ENCODE peak calls at places on chromosomes 2 and 18, in ten cellular contexts. D is mammary epithelial cell, L is adrenal gland, Y is transverse colon, T is neural crest cell, G is Peyer's patch, Z is AG04449, N is stomach, S is colonic mucosa, V is cardiac muscle cell. K is an unnamed sample.

GRCh38 chr2:45776160-45776955 is 124.9 kb downstream of the PRKCE start:
- DNase-seq in Y (no peak), L (no peak), G (no peak), Z (no peak), T (no peak), N (no peak), V (no peak), D (no peak), S (no peak), K (peak)

GRCh38 chr18:74806073-74806472 is 208.4 kb downstream of the ZNF407 start:
- DNase-seq in G (peak), S (peak), V (peak), T (no peak), L (no peak), D (peak), Z (no peak), Y (peak), N (peak), K (no peak)

GRCh38 chr2:88748005-88748404 is 56.5 kb downstream of the RPIA start:
- DNase-seq in Y (peak), V (no peak), L (no peak), N (no peak), S (peak), D (no peak), Z (no peak), T (no peak), G (no peak), K (no peak)

GRCh38 chr18:77138270-77138669 is 5.7 kb upstream of the MBP start:
- DNase-seq in N (peak), D (no peak), Y (no peak), Z (no peak), V (no peak), T (no peak), S (no peak), L (no peak), G (no peak), K (no peak)

GRCh38 chr2:176584333-176584732 is 315.1 kb downstream of the MTX2 start:
- DNase-seq in Z (no peak), D (peak), Y (no peak), N (no peak), T (no peak), V (no peak), G (no peak), L (no peak), S (peak), K (peak)

GRCh38 chr2:227576110-227576509 is 22.6 kb upstream of the SCYGR2 start:
- DNase-seq in Y (no peak), D (no peak), N (no peak), G (no peak), Z (no peak), S (no peak), T (no peak), L (no peak), V (no peak), K (no peak)

GRCh38 chr2:225317191-225317590 is 82.3 kb upstream of the NYAP2 start:
- DNase-seq in D (no peak), Y (no peak), V (no peak), S (no peak), G (no peak), L (no peak), T (no peak), N (no peak), Z (no peak), K (no peak)

GRCh38 chr2:238754259-238754658 is 93.6 kb upstream of the TWIST2 start:
- DNase-seq in N (no peak), L (no peak), T (no peak), Y (no peak), S (no peak), G (no peak), D (no peak), V (no peak), Z (no peak), K (peak)

GRCh38 chr2:180876506-180876905 is 103.9 kb upstream of the UBE2E3 start:
- DNase-seq in V (no peak), Z (no peak), S (no peak), Y (no peak), L (no peak), T (no peak), N (no peak), D (no peak), G (no peak), K (no peak)

GRCh38 chr2:70696142-70696541 is 71.9 kb downstream of the ADD2 start:
- DNase-seq in Y (no peak), L (no peak), T (no peak), S (no peak), D (no peak), G (no peak), V (no peak), Z (no peak), N (no peak), K (no peak)

GRCh38 chr18:55110436-55110835 is 151.2 kb upstream of the CCDC68 start:
- DNase-seq in Z (no peak), D (no peak), L (peak), S (no peak), T (no peak), Y (no peak), N (no peak), G (no peak), V (no peak), K (no peak)

GRCh38 chr2:222703866-222704265 is 32.4 kb downstream of the MOGAT1 start:
- DNase-seq in D (no peak), G (no peak), V (no peak), Y (no peak), L (no peak), T (no peak), N (no peak), Z (no peak), S (no peak), K (peak)

GRCh38 chr2:160238392-160238791 is 38.3 kb upstream of the ITGB6 start:
- DNase-seq in T (no peak), D (peak), G (no peak), N (no peak), Y (no peak), V (no peak), Z (no peak), S (no peak), L (no peak), K (no peak)

GRCh38 chr2:26978061-26978596 is 7.7 kb downstream of the MAPRE3 start:
- DNase-seq in D (peak), V (peak), L (no peak), S (peak), Y (peak), Z (no peak), T (no peak), G (peak), N (peak), K (no peak)

GRCh38 chr2:42051168-42052125 is 3.6 kb downstream of the PKDCC start:
- DNase-seq in G (no peak), L (no peak), V (no peak), Z (no peak), S (peak), N (no peak), D (no peak), Y (no peak), T (no peak), K (no peak)

DNA sequence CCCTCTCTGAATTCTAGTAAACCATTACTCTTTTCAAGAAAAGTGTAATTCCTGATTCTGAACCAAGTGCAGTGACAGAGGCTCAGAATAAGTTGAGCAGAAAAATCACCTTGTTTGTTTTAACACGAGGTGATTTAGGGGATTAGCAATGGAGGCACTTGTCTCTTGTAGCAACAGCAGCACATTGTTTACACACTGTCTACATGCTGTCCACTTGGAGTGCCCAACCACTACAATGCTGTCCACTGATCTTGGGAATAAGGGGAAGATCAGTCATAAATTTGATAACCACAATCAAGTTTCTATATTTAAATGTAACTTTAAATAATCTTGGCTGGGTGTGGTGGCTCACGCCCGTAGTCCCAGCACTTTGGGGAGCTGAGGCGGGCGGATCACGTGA is 13.9 kb upstream of the RMND5A start:
- DNase-seq in V (no peak), L (no peak), D (no peak), Y (no peak), G (no peak), T (no peak), N (no peak), S (no peak), Z (no peak), K (no peak)
- TF ChIP-seq CTCF in V (no peak), L (no peak), D (no peak), Y (no peak), G (no peak), T (no peak), N (no peak), S (no peak), Z (no peak), K (no peak)

DNA sequence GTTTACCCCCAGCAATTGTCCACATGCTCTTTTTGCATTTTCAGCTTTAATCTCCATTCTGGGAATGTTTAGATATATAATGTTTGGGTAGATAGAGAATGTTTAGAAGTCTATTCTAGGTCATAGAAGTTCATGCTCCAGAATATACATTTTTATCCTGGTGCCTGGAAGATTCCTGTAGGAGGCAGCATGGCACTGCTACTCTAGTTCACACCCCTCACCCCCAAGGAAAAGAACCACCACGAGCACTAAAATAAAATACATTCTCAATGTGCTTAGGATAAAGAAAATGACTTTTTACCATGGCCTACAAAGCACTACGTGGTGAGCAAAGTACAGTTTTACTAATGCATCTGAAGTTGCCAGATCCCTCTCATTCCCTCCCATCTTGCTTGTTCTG is 53.8 kb downstream of the MYO1B start:
- DNase-seq in N (no peak), S (no peak), T (no peak), Z (no peak), G (no peak), D (no peak), V (no peak), Y (no peak), L (no peak), K (no peak)
- TF ChIP-seq CTCF in N (no peak), S (no peak), T (no peak), Z (peak), G (peak), D (peak), V (peak), Y (no peak), L (no peak), K (peak)

DNA sequence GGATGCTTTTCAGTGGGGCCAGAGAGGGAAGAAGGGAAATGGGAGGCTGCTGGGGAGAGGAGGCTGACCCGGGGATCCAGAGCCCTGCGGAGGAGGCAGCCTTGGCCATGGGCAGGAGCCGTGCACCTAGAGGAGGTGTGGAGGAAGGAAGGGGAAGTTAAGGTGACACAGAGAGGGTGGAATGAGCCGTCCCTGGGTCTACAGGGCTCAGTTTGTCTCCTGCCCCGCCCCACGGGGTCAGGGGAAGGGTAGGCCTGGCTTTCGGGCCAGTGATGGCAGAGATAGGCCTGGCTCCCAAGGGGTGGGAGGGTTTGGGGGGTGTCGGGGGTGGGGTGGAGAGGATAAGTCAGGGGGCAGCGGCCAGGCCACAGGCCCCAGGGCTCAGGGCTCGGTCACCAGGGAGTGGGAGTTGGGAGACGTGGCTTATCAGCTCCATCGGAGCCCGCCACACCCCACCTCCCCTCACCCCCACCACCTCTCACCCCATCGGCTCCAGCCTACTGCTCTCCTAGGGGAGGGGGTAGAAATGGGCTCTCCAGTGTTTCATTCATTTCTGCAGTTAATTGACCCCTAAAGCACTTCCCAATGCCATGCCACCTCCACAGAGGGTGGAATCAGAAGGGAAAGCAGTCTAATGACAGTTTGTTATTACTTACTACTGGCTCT is 39.4 kb upstream of the NOTO start:
- DNase-seq in S (no peak), L (no peak), Z (no peak), D (no peak), G (no peak), T (no peak), Y (no peak), N (no peak), V (no peak), K (no peak)
- TF ChIP-seq CTCF in S (no peak), L (no peak), Z (no peak), D (no peak), G (no peak), T (no peak), Y (no peak), N (no peak), V (no peak), K (no peak)

GRCh38 chr2:72579595-72580180 is 246.1 kb downstream of the EXOC6B start:
- DNase-seq in T (no peak), G (no peak), N (no peak), Y (no peak), L (no peak), V (peak), Z (no peak), S (no peak), D (peak), K (peak)
- TF ChIP-seq CTCF in T (peak), G (peak), N (no peak), Y (peak), L (peak), V (peak), Z (peak), S (peak), D (peak), K (peak)

K was measured in fibroblast of mammary gland.